ENCODE peak calls at places on chromosomes 6 and 20, in eight cellular contexts. C is stomach, G is endothelial cell of umbilical vein, H is IMR-90, X is body of pancreas, N is uterus, V is ovary, O is spleen. F is an unnamed sample. For H3K4me1, the result is how much of the 10 kb centered on the place peaks cover.

GRCh38 chr20:46206025-46206424 is 87.9 kb downstream of the CD40 start:
- DNase-seq in V (no peak), N (no peak), O (peak), G (peak), C (peak), X (no peak), H (peak), F (peak)

GRCh38 chr6:66731310-66731709 is 1024.3 kb upstream of the EYS start:
- DNase-seq in V (no peak), O (no peak), X (no peak), H (no peak), G (no peak), C (no peak), N (no peak), F (no peak)

GRCh38 chr20:63525968-63526367 is 5.4 kb downstream of the PPDPF start:
- DNase-seq in O (peak), N (no peak), H (no peak), C (no peak), V (no peak), X (peak), G (no peak), F (peak)

GRCh38 chr6:21208796-21209186 is 384.8 kb upstream of the SOX4 start:
- DNase-seq in O (no peak), G (no peak), C (no peak), H (no peak), V (no peak), N (no peak), X (no peak), F (no peak)

GRCh38 chr6:32192608-32193039 is at the start of gene GPSM3:
- DNase-seq in V (no peak), G (peak), N (no peak), X (no peak), C (peak), H (peak), O (peak), F (peak)

GRCh38 chr6:80454661-80455365 is 348.3 kb downstream of the BCKDHB start:
- DNase-seq in V (no peak), G (peak), X (no peak), O (no peak), C (no peak), N (no peak), H (peak), F (no peak)

GRCh38 chr20:25464501-25465204 is 57.2 kb downstream of the GINS1 start:
- DNase-seq in O (peak), C (no peak), G (no peak), V (no peak), N (no peak), X (no peak), H (no peak), F (no peak)

GRCh38 chr6:36314221-36315014 is 22.3 kb downstream of the BNIP5 start:
- DNase-seq in N (no peak), X (no peak), G (no peak), V (no peak), C (no peak), H (no peak), O (no peak), F (no peak)

GRCh38 chr6:136846046-136846445 is 23.7 kb downstream of the PEX7 start:
- DNase-seq in O (no peak), H (peak), V (no peak), C (peak), N (no peak), X (peak), G (peak), F (no peak)

GRCh38 chr6:41937881-41938574 is 3.6 kb downstream of the CCND3 start:
- DNase-seq in G (peak), V (peak), X (no peak), N (peak), H (no peak), C (no peak), O (no peak), F (peak)

GRCh38 chr20:14142171-14142570 is 146.9 kb downstream of the MACROD2 start:
- DNase-seq in G (peak), C (peak), X (peak), H (peak), O (no peak), V (no peak), N (no peak), F (no peak)

GRCh38 chr20:1946762-1947534 is 46.9 kb downstream of the PDYN start:
- DNase-seq in C (peak), X (peak), G (no peak), O (peak), V (peak), H (peak), N (peak), F (no peak)

GRCh38 chr20:47024461-47024937 is 129.9 kb downstream of the EYA2 start:
- DNase-seq in X (no peak), O (no peak), N (peak), H (peak), C (no peak), V (no peak), G (no peak), F (no peak)

GRCh38 chr6:14717307-14717706 is 528.6 kb upstream of the JARID2 start:
- DNase-seq in G (no peak), H (no peak), C (no peak), O (no peak), V (no peak), N (no peak), X (no peak), F (no peak)

GRCh38 chr6:23394699-23395098 is 731.3 kb upstream of the NRSN1 start:
- DNase-seq in G (no peak), C (no peak), V (no peak), N (no peak), O (no peak), X (no peak), H (peak), F (no peak)

GRCh38 chr20:3679749-3680700 is 1.8 kb downstream of the ADAM33 start:
- DNase-seq in H (peak), G (no peak), C (peak), V (peak), O (no peak), N (peak), X (peak), F (no peak)
- TF ChIP-seq POLR2A in H (no peak), G (no peak), C (no peak), V (no peak), O (no peak), N (peak), X (no peak), F (no peak)

DNA sequence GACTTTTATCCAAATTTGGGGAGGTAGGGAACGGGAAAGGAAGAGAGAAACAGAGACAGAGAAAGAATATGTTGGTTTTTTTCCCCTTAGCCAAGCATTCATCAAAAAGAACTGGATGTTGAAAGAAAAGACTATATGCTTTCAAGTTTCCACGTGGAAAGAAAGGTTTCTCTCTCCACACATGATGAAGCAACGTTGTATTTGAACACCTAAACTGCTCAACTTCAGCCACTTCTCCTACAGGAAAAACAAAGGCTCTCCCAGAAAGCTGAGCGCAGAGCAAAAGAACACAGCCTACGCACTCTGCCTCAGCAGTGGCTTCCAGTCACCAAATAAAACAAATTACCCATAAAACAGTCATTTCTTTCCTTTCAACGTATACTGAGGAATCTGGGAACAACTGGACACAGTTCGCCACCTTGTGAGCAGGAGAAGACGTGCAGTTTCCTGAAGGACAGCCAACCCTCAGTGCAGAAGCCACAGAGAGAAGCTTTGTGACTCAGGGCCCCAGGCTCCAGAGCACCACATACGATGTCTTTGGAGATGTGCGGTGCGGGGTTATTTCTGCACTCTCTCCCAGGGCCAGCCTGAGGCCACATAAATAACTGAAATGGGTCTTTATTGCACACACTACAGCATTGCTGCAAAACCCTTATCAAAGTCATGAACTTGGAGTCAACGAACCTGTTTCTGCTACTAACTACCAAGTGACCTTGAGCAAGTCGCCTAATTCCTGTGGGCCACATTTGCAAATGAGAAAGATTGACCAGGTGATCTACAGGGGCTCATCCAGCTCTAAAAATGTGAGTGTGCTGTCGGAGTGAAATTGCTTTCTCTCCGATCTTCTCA is 10.1 kb downstream of the IL17F start:
- DNase-seq in N (no peak), G (peak), H (peak), V (no peak), O (no peak), X (peak), C (peak), F (no peak)
- H3K4me1 ChIP-seq in N (under half), G (under half), H (under half), V (under half), O (under half), X (under half), C (under half), F (under half)

GRCh38 chr6:4774715-4775590 is 1.3 kb upstream of the CDYL start:
- DNase-seq in O (no peak), H (no peak), C (no peak), N (no peak), X (peak), V (no peak), G (peak), F (peak)
- TF ChIP-seq POLR2A in O (no peak), H (no peak), C (no peak), N (no peak), X (peak), V (no peak), G (no peak), F (no peak)

DNA sequence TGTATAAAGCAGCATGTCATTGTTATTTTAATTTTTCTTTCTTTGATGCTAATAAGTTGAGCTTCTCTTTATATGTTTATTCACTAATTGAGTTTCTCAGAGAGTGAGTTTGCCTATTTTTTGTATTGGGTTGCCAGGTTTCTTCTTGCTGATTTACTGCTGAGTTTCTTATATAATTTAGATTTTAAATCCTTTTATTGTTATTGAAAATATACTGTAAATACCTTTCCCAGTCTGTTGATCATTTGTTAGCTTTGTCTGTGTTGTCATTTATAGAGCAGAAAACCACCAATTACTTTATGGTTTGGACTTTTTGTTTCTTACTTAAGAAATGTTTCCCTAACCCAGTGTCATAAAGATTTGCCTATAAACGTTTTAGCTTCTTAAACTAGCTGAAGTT is 17.1 kb upstream of the RIMS4 start:
- DNase-seq in C (no peak), H (no peak), O (no peak), G (no peak), V (no peak), N (no peak), X (no peak), F (no peak)
- H3K4me1 ChIP-seq in C (under half), H (under half), O (under half), G (under half), V (under half), N (under half), X (under half), F (under half)

GRCh38 chr6:167997642-167998041 is at the start of gene KIF25:
- DNase-seq in V (no peak), X (no peak), N (no peak), H (no peak), C (no peak), O (no peak), G (no peak), F (no peak)

GRCh38 chr6:167995302-167995701 is 2.2 kb upstream of the KIF25 start:
- DNase-seq in H (no peak), O (no peak), X (no peak), N (no peak), G (no peak), V (no peak), C (no peak), F (no peak)

GRCh38 chr6:167998206-167998605 is 735 bp downstream of the KIF25 start:
- DNase-seq in H (no peak), V (no peak), G (no peak), O (no peak), N (no peak), C (no peak), X (no peak), F (no peak)

GRCh38 chr6:167995731-167996151 is 1.7 kb upstream of the KIF25 start:
- DNase-seq in N (no peak), G (no peak), V (no peak), X (no peak), O (no peak), C (no peak), H (no peak), F (no peak)

DNA sequence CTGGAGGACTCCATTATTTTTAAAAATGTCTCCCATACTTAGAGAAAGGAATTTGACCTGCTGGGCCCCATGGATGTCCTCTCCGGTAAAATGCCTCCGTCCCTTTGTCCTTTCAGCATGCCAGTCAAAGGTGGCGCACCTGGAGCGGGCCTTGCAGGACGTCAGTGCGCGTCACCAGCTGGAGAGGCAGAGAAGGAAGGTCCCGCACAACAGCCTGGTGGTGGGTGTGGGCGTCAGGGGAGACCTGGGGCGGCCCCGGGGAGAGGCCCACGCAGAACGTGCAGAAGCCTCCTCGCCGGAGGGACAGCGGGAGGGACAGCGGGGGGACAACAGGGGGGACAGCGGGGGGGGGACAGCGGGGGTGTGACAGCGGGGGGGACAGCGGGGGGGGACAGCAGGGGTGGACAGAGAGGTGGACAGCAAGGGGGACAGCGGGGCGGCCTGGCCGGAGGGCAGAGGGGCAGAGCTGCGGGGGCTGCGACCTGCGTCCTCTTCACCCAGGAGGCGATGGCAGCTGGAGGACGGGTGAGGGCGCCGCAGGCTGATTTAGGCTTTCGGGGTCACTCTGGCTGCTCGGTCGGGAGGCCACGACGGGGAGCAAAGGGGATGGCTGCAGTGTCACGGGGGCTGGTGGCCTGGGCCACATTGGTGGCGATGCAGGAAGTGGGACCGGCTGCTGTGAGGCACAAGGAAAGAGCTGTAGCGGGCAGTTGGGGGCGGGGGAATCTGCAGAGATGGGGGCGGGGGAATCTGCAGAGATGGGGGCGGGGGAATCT is 859 bp upstream of the KIF25 start:
- DNase-seq in H (no peak), G (no peak), N (no peak), V (no peak), X (no peak), O (no peak), C (no peak), F (no peak)
- TF ChIP-seq POLR2A in H (no peak), G (no peak), N (no peak), V (no peak), X (no peak), O (no peak), C (no peak), F (no peak)

DNA sequence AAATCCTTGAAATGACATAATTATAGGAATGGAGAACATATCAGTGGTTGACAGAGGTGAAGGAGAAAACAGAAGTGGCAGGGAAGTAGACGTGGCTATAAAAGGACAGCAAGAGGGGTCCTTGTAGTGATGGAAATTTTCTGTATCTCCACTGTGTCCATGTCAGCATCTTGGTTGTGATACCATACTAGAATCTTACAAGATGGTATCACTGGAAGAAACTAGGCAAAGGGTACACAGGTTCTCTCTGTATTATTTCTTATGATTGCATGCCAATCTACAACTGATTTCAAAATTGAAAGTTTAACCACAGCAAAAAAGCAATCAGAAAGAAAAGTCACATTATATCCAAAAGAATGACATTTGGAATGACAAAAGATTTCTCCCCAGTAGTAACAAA is 16.4 kb upstream of the ZC3H12D start:
- DNase-seq in V (no peak), O (no peak), C (no peak), X (no peak), N (no peak), G (no peak), H (no peak), F (no peak)
- H3K4me1 ChIP-seq in V (under half), O (under half), C (under half), X (under half), N (under half), G (under half), H (under half), F (under half)

GRCh38 chr6:29629571-29629970 is 3.4 kb downstream of the GABBR1 start:
- DNase-seq in O (no peak), C (no peak), G (no peak), V (no peak), H (no peak), X (no peak), N (no peak), F (no peak)

GRCh38 chr6:29633532-29633901 is 534 bp upstream of the GABBR1 start:
- DNase-seq in C (no peak), H (peak), X (no peak), G (no peak), N (no peak), O (no peak), V (no peak), F (no peak)

GRCh38 chr6:29631209-29631810 is 1.7 kb downstream of the GABBR1 start:
- DNase-seq in G (no peak), O (no peak), V (peak), H (peak), N (no peak), X (no peak), C (no peak), F (peak)

GRCh38 chr6:29631860-29632731 is 887 bp downstream of the GABBR1 start:
- DNase-seq in G (peak), V (peak), C (peak), H (peak), N (peak), X (peak), O (peak), F (peak)

GRCh38 chr6:29632789-29633531 is at the start of gene GABBR1:
- DNase-seq in V (peak), O (peak), C (peak), G (peak), X (peak), N (peak), H (peak), F (peak)
- TF ChIP-seq POLR2A in V (peak), O (no peak), C (no peak), G (no peak), X (peak), N (peak), H (no peak), F (no peak)